ENCODE peak calls at places on chromosomes 16 and 17, in four cellular contexts. Q is WTC11, S is K562, M is SK-N-SH. H is an unnamed sample.

GRCh38 chr17:18094409-18094807 is 6.7 kb downstream of the DRG2 start:
- DNase-seq in Q (no peak), M (no peak), S (no peak), H (no peak)

GRCh38 chr17:35981246-35981645 is at the start of gene CCL16:
- DNase-seq in M (no peak), Q (no peak), S (no peak), H (peak; percentile 72)

GRCh38 chr16:35176449-35176848 is 1717.0 kb downstream of the TP53TG3F start:
- DNase-seq in S (no peak), M (no peak), Q (no peak), H (no peak)

GRCh38 chr17:19508327-19508867 is 25.3 kb upstream of the SLC47A1 start:
- DNase-seq in S (peak; percentile 27), M (peak; percentile 75), Q (peak; percentile 50), H (no peak)

GRCh38 chr16:88130681-88131080 is 179.4 kb downstream of the BANP start:
- DNase-seq in Q (no peak), M (peak; percentile 36), S (no peak), H (no peak)

GRCh38 chr16:14331020-14331419 is 259.9 kb downstream of the MRTFB start:
- DNase-seq in S (no peak), M (no peak), Q (no peak), H (no peak)

GRCh38 chr16:47359478-47359877 is 101.4 kb downstream of the ITFG1 start:
- DNase-seq in Q (no peak), M (no peak), S (no peak), H (no peak)

GRCh38 chr16:88781140-88782077 is 3.6 kb downstream of the PIEZO1 start:
- DNase-seq in S (peak; percentile 73), Q (no peak), M (no peak), H (no peak)

GRCh38 chr17:72358465-72358864 is 237.6 kb downstream of the SOX9 start:
- DNase-seq in S (no peak), Q (no peak), M (no peak), H (no peak)

GRCh38 chr17:2213291-2213960 is 90.2 kb downstream of the SMG6 start:
- DNase-seq in S (no peak), M (no peak), Q (no peak), H (no peak)

GRCh38 chr17:6094926-6095325 is 24.7 kb downstream of the WSCD1 start:
- DNase-seq in S (no peak), M (no peak), Q (no peak), H (no peak)

GRCh38 chr17:1714980-1715802 is 5.0 kb upstream of the TLCD2 start:
- DNase-seq in M (peak; percentile 62), S (peak; percentile 82), Q (peak; percentile 60), H (peak; percentile 84)

GRCh38 chr17:77233635-77234334 is 93.0 kb downstream of the SEC14L1 start:
- DNase-seq in S (peak; percentile 68), Q (no peak), M (no peak), H (peak; percentile 59)

GRCh38 chr17:18213666-18214270 is 11.7 kb upstream of the LLGL1 start:
- DNase-seq in S (no peak), M (no peak), Q (no peak), H (no peak)

GRCh38 chr16:27098366-27099050 is 31.8 kb downstream of the C16orf82 start:
- DNase-seq in Q (no peak), S (no peak), M (no peak), H (no peak)

GRCh38 chr16:30369091-30369937 is 980 bp downstream of the TBC1D10B start:
- DNase-seq in M (no peak), S (no peak), Q (no peak), H (no peak)

GRCh38 chr17:41793749-41794602 is 7.5 kb upstream of the JUP start:
- DNase-seq in M (no peak), S (no peak), Q (peak; percentile 83), H (peak; percentile 54)

GRCh38 chr17:46182961-46183360 is 10.3 kb downstream of the KANSL1 start:
- DNase-seq in Q (no peak), M (no peak), S (no peak), H (no peak)

GRCh38 chr17:74110467-74110866 is 93.0 kb upstream of the RPL38 start:
- DNase-seq in S (no peak), Q (no peak), M (no peak), H (peak; percentile 18)

GRCh38 chr17:48472485-48473281 is 42.7 kb upstream of the SKAP1 start:
- DNase-seq in Q (no peak), S (no peak), M (no peak), H (no peak)

GRCh38 chr17:74114881-74115470 is 88.5 kb upstream of the RPL38 start:
- DNase-seq in Q (no peak), M (no peak), S (no peak), H (no peak)

GRCh38 chr17:39171933-39172332 is 6.0 kb upstream of the ARL5C start:
- DNase-seq in Q (no peak), M (no peak), S (no peak), H (no peak)

GRCh38 chr17:60901806-60902205 is 224.2 kb downstream of the BCAS3 start:
- DNase-seq in M (no peak), S (no peak), Q (no peak), H (no peak)

GRCh38 chr17:49597928-49598655 is 22.4 kb downstream of the NXPH3 start:
- DNase-seq in M (no peak), S (no peak), Q (no peak), H (peak; percentile 23)

GRCh38 chr16:8877894-8878522 is 4.1 kb upstream of the LITAFD start:
- DNase-seq in Q (no peak), S (no peak), M (no peak), H (no peak)

GRCh38 chr16:49158029-49158642 is 123.5 kb downstream of the CBLN1 start:
- DNase-seq in Q (peak; percentile 68), S (peak; percentile 47), M (no peak), H (peak; percentile 32)

GRCh38 chr16:5025171-5025632 is 8.5 kb downstream of the NAGPA start:
- DNase-seq in M (no peak), Q (peak; percentile 85), S (peak; percentile 55), H (no peak)

GRCh38 chr16:69366431-69366830 is 14.8 kb upstream of the TMED6 start:
- DNase-seq in S (no peak), M (no peak), Q (no peak), H (no peak)

GRCh38 chr17:78530675-78531074 is 46.5 kb downstream of the DNAH17 start:
- DNase-seq in S (no peak), M (no peak), Q (no peak), H (no peak)

GRCh38 chr17:78534492-78535284 is 42.5 kb downstream of the DNAH17 start:
- DNase-seq in S (no peak), Q (no peak), M (no peak), H (no peak)

GRCh38 chr17:78532311-78532710 is 44.9 kb downstream of the DNAH17 start:
- DNase-seq in M (no peak), S (no peak), Q (no peak), H (no peak)

GRCh38 chr17:78535285-78536197 is 41.7 kb downstream of the DNAH17 start:
- DNase-seq in M (no peak), Q (no peak), S (no peak), H (no peak)

GRCh38 chr17:78532922-78533640 is 44.1 kb downstream of the DNAH17 start:
- DNase-seq in Q (no peak), S (no peak), M (no peak), H (no peak)
- TF ChIP-seq FOXJ3 in Q (no peak), S (no peak), M (no peak), H (no peak)

GRCh38 chr16:12786077-12786476 is 17.6 kb downstream of the CPPED1 start:
- DNase-seq in Q (no peak), M (no peak), S (no peak), H (no peak)

GRCh38 chr16:12784076-12784475 is 19.6 kb downstream of the CPPED1 start:
- DNase-seq in Q (no peak), S (no peak), M (no peak), H (no peak)

GRCh38 chr16:12780467-12780866 is 23.2 kb downstream of the CPPED1 start:
- DNase-seq in Q (no peak), M (no peak), S (no peak), H (no peak)

GRCh38 chr16:12781777-12782176 is 21.9 kb downstream of the CPPED1 start:
- DNase-seq in Q (no peak), M (no peak), S (no peak), H (no peak)
- TF ChIP-seq FOXJ3 in Q (no peak), M (no peak), S (no peak), H (no peak)

DNA sequence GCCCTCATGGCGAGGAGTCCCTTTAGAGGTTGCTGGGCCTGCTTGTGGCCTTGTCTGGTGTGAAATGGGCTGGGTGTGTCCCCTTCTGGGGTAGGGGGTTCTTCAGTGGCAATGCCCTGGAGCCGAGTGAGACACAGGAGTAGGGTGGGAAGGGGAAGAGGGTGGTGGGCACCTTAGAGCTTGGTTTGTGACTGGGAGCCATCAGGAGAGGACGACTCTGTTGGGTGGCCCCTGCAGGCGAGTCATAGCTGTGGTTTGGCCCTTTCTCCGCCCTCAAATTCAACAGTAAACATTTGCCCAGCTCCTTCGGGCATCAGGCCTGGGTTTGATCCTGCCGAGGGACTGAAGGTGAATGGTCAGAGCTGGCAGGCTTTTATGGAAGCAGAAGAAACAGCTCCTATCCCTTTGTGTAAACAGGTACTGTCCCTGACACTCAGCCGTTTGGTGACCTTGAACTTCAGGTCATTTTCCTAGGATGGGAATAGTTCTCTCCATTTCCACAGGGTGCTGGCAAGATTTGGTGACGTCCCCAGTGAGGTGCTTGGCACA is 2.9 kb downstream of the E4F1 start:
- DNase-seq in M (no peak), Q (no peak), S (no peak), H (peak; percentile 91)
- TF ChIP-seq FOXJ3 in M (no peak), Q (no peak), S (no peak), H (no peak)

GRCh38 chr17:63358111-63358839 is 87.8 kb downstream of the CYB561 start:
- DNase-seq in S (no peak), Q (no peak), M (peak; percentile 39), H (no peak)
- TF ChIP-seq FOXJ3 in S (no peak), Q (no peak), M (no peak), H (no peak)

DNA sequence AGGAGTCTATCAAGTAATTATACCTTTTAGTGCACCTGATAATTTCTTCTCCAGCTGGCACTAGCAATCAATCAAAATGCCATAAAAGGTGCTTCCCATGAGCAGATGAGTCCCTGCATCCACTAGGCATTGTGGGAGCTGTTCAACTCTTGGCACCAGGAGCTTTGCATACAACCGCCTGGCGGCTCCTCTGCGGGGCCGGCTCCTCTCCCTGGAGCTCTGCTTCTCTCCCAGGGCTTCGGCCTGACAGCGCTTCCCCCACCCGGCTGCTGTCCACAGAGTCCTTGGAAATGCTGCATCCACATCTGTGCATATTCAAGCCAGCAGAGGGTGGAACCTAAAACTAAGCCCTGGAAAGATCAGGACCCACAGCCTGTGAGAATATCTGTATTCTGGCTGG is 63.0 kb downstream of the LMF1 start:
- DNase-seq in Q (no peak), M (no peak), S (no peak), H (no peak)
- TF ChIP-seq FOXJ3 in Q (no peak), M (no peak), S (no peak), H (no peak)